ENCODE peak calls at places on chromosomes 7 and 10, in five cellular contexts. V is lung, N is fibroblast of mammary gland, E is brain microvascular endothelial cell, L is gastrocnemius medialis. P is an unnamed sample.

GRCh38 chr7:106986450-106986977 is 58.0 kb upstream of the PRKAR2B start:
- DNase-seq in N (no peak), L (no peak), E (no peak), V (no peak), P (no peak)

GRCh38 chr7:74022507-74022906 is 5.5 kb upstream of the ELN start:
- DNase-seq in L (no peak), N (no peak), V (no peak), E (no peak), P (no peak)

GRCh38 chr10:49323171-49323895 is 24.4 kb downstream of the C10orf71 start:
- DNase-seq in N (no peak), E (no peak), V (no peak), L (no peak), P (no peak)

GRCh38 chr7:127135871-127136485 is 116.8 kb downstream of the GRM8 start:
- DNase-seq in V (no peak), L (no peak), E (no peak), N (no peak), P (no peak)

GRCh38 chr10:8056378-8056777 is 1.9 kb downstream of the GATA3 start:
- DNase-seq in V (no peak), N (no peak), L (no peak), E (no peak), P (no peak)

GRCh38 chr7:25624837-25625236 is 396.6 kb upstream of the NPVF start:
- DNase-seq in N (peak), V (no peak), L (no peak), E (peak), P (no peak)

GRCh38 chr10:46289209-46289810 is 2.5 kb downstream of the ANTXRL start:
- DNase-seq in V (no peak), N (peak), L (no peak), E (no peak), P (no peak)

GRCh38 chr7:115593111-115593510 is 437.5 kb downstream of the TFEC start:
- DNase-seq in V (no peak), E (no peak), L (no peak), N (no peak), P (no peak)

GRCh38 chr7:6012355-6013104 is 3.5 kb downstream of the AIMP2 start:
- DNase-seq in L (peak), N (peak), V (peak), E (peak), P (no peak)

GRCh38 chr7:45687721-45688120 is 113.6 kb downstream of the ADCY1 start:
- DNase-seq in N (no peak), V (no peak), L (no peak), E (no peak), P (no peak)

GRCh38 chr7:6430271-6430940 is 17.3 kb downstream of the DAGLB start:
- DNase-seq in N (peak), E (peak), L (no peak), V (no peak), P (no peak)

GRCh38 chr7:3194501-3195141 is 106.4 kb upstream of the SDK1 start:
- DNase-seq in N (peak), V (peak), E (peak), L (no peak), P (no peak)

GRCh38 chr10:123583639-123584418 is 82.3 kb upstream of the GPR26 start:
- DNase-seq in N (peak), E (peak), V (peak), L (peak), P (no peak)

GRCh38 chr10:122879339-122880273 is at the start of gene FAM24B:
- DNase-seq in N (peak), L (peak), E (peak), V (peak), P (peak)

GRCh38 chr7:148953676-148954075 is 69.6 kb upstream of the EZH2 start:
- DNase-seq in V (no peak), E (no peak), N (no peak), L (no peak), P (no peak)

GRCh38 chr10:58064714-58065528 is 202.8 kb downstream of the IPMK start:
- DNase-seq in N (peak), E (peak), V (no peak), L (no peak), P (no peak)

GRCh38 chr10:107919626-107920235 is 755.2 kb upstream of the SORCS1 start:
- DNase-seq in V (no peak), N (no peak), E (no peak), L (no peak), P (no peak)

GRCh38 chr7:137484326-137484725 is 140.8 kb upstream of the PTN start:
- DNase-seq in E (no peak), N (no peak), L (no peak), V (no peak), P (no peak)

GRCh38 chr10:51759896-51760534 is 60.6 kb upstream of the CSTF2T start:
- DNase-seq in N (no peak), L (no peak), E (no peak), V (no peak), P (no peak)

GRCh38 chr10:111748184-111748583 is 435.4 kb downstream of the GPAM start:
- DNase-seq in E (no peak), L (no peak), N (no peak), V (no peak), P (no peak)

GRCh38 chr10:124049484-124049883 is 43.9 kb downstream of the CHST15 start:
- DNase-seq in E (peak), L (no peak), V (no peak), N (peak), P (no peak)

GRCh38 chr10:89228962-89229361 is 21.8 kb upstream of the CH25H start:
- DNase-seq in E (no peak), N (no peak), L (no peak), V (no peak), P (no peak)

GRCh38 chr10:28920091-28920490 is 242.8 kb downstream of the BAMBI start:
- DNase-seq in N (no peak), L (no peak), E (no peak), V (no peak), P (no peak)

GRCh38 chr10:110076559-110077318 is 69.0 kb downstream of the ADD3 start:
- DNase-seq in E (peak), V (peak), L (peak), N (peak), P (peak)

GRCh38 chr10:75079436-75080083 is 31.9 kb upstream of the SAMD8 start:
- DNase-seq in E (no peak), N (no peak), V (no peak), L (no peak), P (no peak)

GRCh38 chr10:53331460-53331859 is 558.9 kb upstream of the MBL2 start:
- DNase-seq in V (no peak), N (no peak), L (no peak), E (no peak), P (no peak)

GRCh38 chr10:97827778-97828291 is 21.8 kb upstream of the GOLGA7B start:
- DNase-seq in E (no peak), V (no peak), L (no peak), N (no peak), P (no peak)

GRCh38 chr10:74244097-74244685 is 93.2 kb downstream of the ADK start:
- DNase-seq in V (no peak), L (no peak), N (peak), E (no peak), P (peak)

GRCh38 chr10:70534281-70534680 is 55.7 kb downstream of the PALD1 start:
- DNase-seq in L (no peak), E (no peak), V (no peak), N (no peak), P (no peak)

GRCh38 chr10:84523509-84523908 is 195.1 kb downstream of the CCSER2 start:
- DNase-seq in V (no peak), L (no peak), N (peak), E (no peak), P (no peak)

GRCh38 chr10:133067152-133068090 is 20.3 kb upstream of the ADGRA1 start:
- DNase-seq in E (peak), V (no peak), L (no peak), N (no peak), P (no peak)

GRCh38 chr7:112202819-112203218 is 3.4 kb downstream of the DOCK4 start:
- DNase-seq in L (no peak), E (no peak), V (peak), N (no peak), P (peak)

GRCh38 chr10:127849224-127849623 is 43.5 kb downstream of the CLRN3 start:
- DNase-seq in L (no peak), V (no peak), N (no peak), E (no peak), P (no peak)

GRCh38 chr7:1466524-1467271 is 7.4 kb upstream of the MICALL2 start:
- DNase-seq in N (peak), L (no peak), E (peak), V (peak), P (no peak)

GRCh38 chr10:17833656-17834055 is 24.5 kb downstream of the MRC1 start:
- DNase-seq in L (no peak), N (no peak), V (no peak), E (no peak), P (no peak)

GRCh38 chr7:125363873-125364272 is 434.2 kb upstream of the POT1 start:
- DNase-seq in L (no peak), E (peak), N (peak), V (no peak), P (no peak)

GRCh38 chr7:52017802-52018679 is 701.4 kb upstream of the COBL start:
- DNase-seq in L (no peak), E (no peak), N (no peak), V (no peak), P (no peak)

DNA sequence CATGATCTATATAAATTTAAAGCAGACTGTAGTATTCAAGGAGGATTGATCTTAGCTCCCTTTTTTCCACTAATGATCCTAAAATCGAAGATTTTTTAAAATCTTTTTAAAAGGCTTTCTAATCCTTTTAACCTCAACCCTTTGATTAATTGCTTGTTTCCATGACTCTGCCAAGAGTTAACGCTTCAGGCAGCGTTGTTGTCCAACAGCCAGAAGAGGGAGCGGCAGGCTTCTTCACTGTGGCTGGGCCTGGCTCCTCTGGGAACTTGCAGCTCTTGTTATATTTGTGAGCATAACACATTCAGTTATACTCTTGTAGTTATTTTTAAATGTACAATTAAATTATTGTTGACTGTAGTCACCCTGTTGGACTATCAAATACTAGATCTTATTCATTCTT is 26.3 kb downstream of the CRCP start:
- DNase-seq in E (peak), N (peak), L (peak), V (peak), P (no peak)
- TF ChIP-seq CTCF in E (peak), N (peak), L (peak), V (peak), P (no peak)

DNA sequence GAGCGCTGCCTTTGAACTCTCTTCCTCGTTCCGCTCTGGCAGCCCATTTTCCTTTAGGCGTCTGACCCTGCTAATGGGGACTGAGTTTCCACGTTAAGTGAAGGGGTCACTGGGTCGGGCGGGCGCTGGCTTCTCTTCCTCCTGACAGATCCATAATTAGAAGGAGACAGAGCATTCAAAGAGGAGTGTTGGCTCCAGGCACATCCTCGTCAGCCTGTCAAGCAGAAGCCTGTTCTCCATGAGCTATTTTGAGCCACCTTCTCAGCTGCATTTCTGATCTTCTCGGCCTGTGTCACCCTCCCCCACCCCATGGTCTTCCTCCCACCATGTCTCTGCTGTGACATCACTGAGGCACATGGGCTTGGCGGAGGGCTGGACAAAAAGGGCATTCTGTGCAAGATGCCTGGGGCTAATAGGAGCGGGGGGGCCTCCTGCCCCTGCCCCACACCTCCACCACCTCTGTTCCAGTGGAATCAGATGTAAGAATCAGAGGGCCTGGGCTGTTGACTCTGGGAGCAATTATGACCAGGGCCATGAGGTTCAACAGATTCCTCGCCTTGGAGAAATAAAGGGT is 248.1 kb downstream of the PLXNA4 start:
- DNase-seq in E (no peak), L (no peak), N (no peak), V (no peak), P (no peak)
- H3K4me3 ChIP-seq in E (no peak), L (no peak), N (no peak), V (no peak), P (no peak)

DNA sequence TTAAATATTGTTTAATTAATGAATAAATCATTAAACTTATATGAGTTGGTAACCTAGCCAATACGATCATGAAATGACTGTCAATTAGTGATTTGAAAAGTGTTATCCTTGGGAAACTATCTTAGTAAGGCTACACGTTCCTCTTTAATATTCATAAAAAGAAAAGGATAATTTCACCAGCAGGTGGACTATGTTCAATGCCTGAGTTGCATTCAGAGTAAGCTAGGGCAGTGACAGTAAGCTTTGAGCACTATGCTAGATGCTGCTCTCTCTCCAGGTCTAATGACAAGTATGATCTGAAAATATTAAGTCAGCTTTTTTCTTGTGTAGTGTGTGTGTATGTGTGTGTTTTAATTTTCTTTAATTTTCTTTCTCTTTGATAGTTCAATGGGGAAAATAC is 486.3 kb upstream of the PCDH15 start:
- DNase-seq in V (no peak), E (no peak), L (no peak), N (no peak), P (no peak)
- TF ChIP-seq CTCF in V (no peak), E (peak), L (no peak), N (no peak), P (no peak)

GRCh38 chr10:79094412-79095175 is 25.8 kb downstream of the ZMIZ1 start:
- DNase-seq in L (no peak), E (no peak), N (no peak), V (no peak), P (no peak)

GRCh38 chr10:79096514-79096913 is 27.7 kb downstream of the ZMIZ1 start:
- DNase-seq in V (no peak), N (no peak), E (no peak), L (no peak), P (no peak)

GRCh38 chr10:79095316-79095715 is 26.6 kb downstream of the ZMIZ1 start:
- DNase-seq in E (no peak), V (no peak), N (no peak), L (no peak), P (no peak)

GRCh38 chr10:79092292-79092896 is 23.6 kb downstream of the ZMIZ1 start:
- DNase-seq in L (no peak), V (no peak), E (no peak), N (no peak), P (no peak)

DNA sequence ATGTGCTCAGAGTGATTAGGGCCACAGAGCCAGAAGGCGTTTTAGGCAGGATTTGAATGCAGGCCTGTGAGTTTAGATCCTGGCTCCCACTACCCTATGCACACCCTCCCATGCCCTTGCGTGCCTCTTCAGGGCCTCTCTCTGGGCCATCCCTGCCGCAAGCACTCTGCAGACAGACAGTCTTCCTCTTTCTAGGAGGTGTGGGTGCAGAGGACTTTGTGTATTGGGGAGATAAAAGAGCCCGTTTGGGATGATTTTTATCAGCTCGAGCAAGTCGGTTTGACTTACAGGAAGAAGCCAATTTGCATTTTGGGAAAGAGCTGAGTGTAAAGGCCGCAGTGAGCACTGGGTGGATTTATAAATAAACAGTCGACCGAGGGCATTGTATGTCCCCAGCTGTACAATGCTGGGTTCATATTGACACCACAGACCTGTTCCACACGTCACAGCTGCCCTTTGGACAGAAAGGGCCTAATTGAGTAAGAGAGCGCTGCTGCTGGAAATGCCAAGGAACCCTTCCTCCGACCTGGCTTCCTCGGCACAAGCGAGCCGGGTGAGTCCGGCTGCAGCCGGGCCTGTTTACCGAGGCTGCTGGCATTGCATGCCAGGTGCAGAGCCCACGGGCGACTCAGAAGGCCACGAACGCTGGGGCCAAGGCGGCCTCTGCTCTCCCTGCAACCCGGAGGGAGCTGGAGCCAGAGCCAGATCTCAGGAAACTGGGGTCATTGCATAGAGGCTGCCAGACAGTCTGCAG is 25.1 kb downstream of the ZMIZ1 start:
- DNase-seq in L (peak), E (no peak), N (peak), V (peak), P (peak)
- H3K4me3 ChIP-seq in L (peak), E (no peak), N (no peak), V (no peak), P (no peak)

DNA sequence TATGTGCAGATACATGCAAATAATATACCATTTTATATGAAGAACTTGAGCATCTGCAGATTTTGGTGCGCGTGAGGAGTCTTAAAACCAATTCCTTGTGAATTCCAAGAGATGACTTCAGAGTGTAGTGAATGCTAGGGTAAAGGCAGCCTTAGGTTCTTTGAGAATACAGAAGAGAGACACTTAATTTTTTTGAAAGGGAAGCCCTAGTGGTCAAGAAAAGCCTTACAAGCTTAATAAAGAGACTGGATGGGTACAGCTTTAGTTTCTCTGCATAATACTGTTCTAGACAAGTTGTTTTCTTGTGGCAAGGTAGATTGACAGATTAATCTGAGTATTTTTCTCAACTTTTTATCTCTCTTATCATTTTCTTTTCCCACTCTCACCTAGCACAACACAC is 636.5 kb downstream of the DNAJB9 start:
- DNase-seq in L (no peak), N (no peak), V (no peak), E (no peak), P (no peak)
- TF ChIP-seq CTCF in L (no peak), N (no peak), V (no peak), E (no peak), P (no peak)

GRCh38 chr7:94375167-94375566 is 19.5 kb upstream of the COL1A2 start:
- DNase-seq in N (peak), L (no peak), E (peak), V (peak), P (no peak)
- H3K4me3 ChIP-seq in N (peak), L (peak), E (peak), V (no peak), P (no peak)

GRCh38 chr10:128907155-128907554 is 559.9 kb upstream of the MGMT start:
- DNase-seq in E (no peak), V (no peak), L (no peak), N (no peak), P (no peak)

GRCh38 chr10:128912568-128913311 is 554.3 kb upstream of the MGMT start:
- DNase-seq in E (no peak), N (no peak), V (no peak), L (no peak), P (no peak)

GRCh38 chr10:128908109-128908898 is 558.7 kb upstream of the MGMT start:
- DNase-seq in N (no peak), V (no peak), E (no peak), L (no peak), P (peak)
- TF ChIP-seq CTCF in N (no peak), V (no peak), E (no peak), L (no peak), P (no peak)

GRCh38 chr7:27205325-27206280 is 5.7 kb upstream of the HOXA13 start:
- DNase-seq in L (no peak), E (no peak), V (no peak), N (no peak), P (no peak)
- H3K4me3 ChIP-seq in L (peak), E (no peak), V (no peak), N (no peak), P (no peak)